ENCODE peak calls at places on chromosomes 6 and 20, in seven cellular contexts. One of them, this sample, is unnamed.

GRCh38 chr20:23178806-23179205 is 92.7 kb upstream of the CD93 start:
- DNase-seq in stimulated activated CD8-positive, alpha-beta memory T cell treated with anti-CD3 and anti-CD28 coated beads, Interleukin-4, amount 100 ng/mL, for 48 hours: no peak
- DNase-seq in ELF-1: peak; percentile 17
- DNase-seq in activated CD4-positive, alpha-beta T cell treated with anti-CD3 and anti-CD28 coated beads, Interleukin-2, amount 10 ng/mL, durations not matched to agents 7 days and 5 days: no peak
- DNase-seq in right lobe of liver: no peak
- DNase-seq in bronchial epithelial cell: no peak
- DNase-seq in pancreas: no peak
- DNase-seq in this sample: no peak

GRCh38 chr20:6231551-6231950 is 108.7 kb upstream of the FERMT1 start:
- DNase-seq in stimulated activated CD8-positive, alpha-beta memory T cell treated with anti-CD3 and anti-CD28 coated beads, Interleukin-4, amount 100 ng/mL, for 48 hours: no peak
- DNase-seq in ELF-1: no peak
- DNase-seq in activated CD4-positive, alpha-beta T cell treated with anti-CD3 and anti-CD28 coated beads, Interleukin-2, amount 10 ng/mL, durations not matched to agents 7 days and 5 days: no peak
- DNase-seq in right lobe of liver: no peak
- DNase-seq in bronchial epithelial cell: peak; percentile 57
- DNase-seq in pancreas: no peak
- DNase-seq in this sample: no peak

GRCh38 chr6:35970181-35970580 is 49.3 kb upstream of the SRPK1 start:
- DNase-seq in stimulated activated CD8-positive, alpha-beta memory T cell treated with anti-CD3 and anti-CD28 coated beads, Interleukin-4, amount 100 ng/mL, for 48 hours: no peak
- DNase-seq in ELF-1: no peak
- DNase-seq in activated CD4-positive, alpha-beta T cell treated with anti-CD3 and anti-CD28 coated beads, Interleukin-2, amount 10 ng/mL, durations not matched to agents 7 days and 5 days: no peak
- DNase-seq in right lobe of liver: no peak
- DNase-seq in bronchial epithelial cell: peak; percentile 81
- DNase-seq in pancreas: no peak
- DNase-seq in this sample: no peak

GRCh38 chr6:104956663-104957294 is at the start of gene LIN28B:
- DNase-seq in stimulated activated CD8-positive, alpha-beta memory T cell treated with anti-CD3 and anti-CD28 coated beads, Interleukin-4, amount 100 ng/mL, for 48 hours: no peak
- DNase-seq in ELF-1: peak; percentile 66
- DNase-seq in activated CD4-positive, alpha-beta T cell treated with anti-CD3 and anti-CD28 coated beads, Interleukin-2, amount 10 ng/mL, durations not matched to agents 7 days and 5 days: no peak
- DNase-seq in right lobe of liver: no peak
- DNase-seq in bronchial epithelial cell: no peak
- DNase-seq in pancreas: no peak
- DNase-seq in this sample: no peak

GRCh38 chr6:121297699-121298098 is 36.6 kb downstream of the TBC1D32 start:
- DNase-seq in stimulated activated CD8-positive, alpha-beta memory T cell treated with anti-CD3 and anti-CD28 coated beads, Interleukin-4, amount 100 ng/mL, for 48 hours: no peak
- DNase-seq in ELF-1: no peak
- DNase-seq in activated CD4-positive, alpha-beta T cell treated with anti-CD3 and anti-CD28 coated beads, Interleukin-2, amount 10 ng/mL, durations not matched to agents 7 days and 5 days: no peak
- DNase-seq in right lobe of liver: no peak
- DNase-seq in bronchial epithelial cell: no peak
- DNase-seq in pancreas: no peak
- DNase-seq in this sample: no peak

GRCh38 chr20:38164624-38165088 is 414 bp downstream of the TGM2 start:
- DNase-seq in stimulated activated CD8-positive, alpha-beta memory T cell treated with anti-CD3 and anti-CD28 coated beads, Interleukin-4, amount 100 ng/mL, for 48 hours: no peak
- DNase-seq in ELF-1: no peak
- DNase-seq in activated CD4-positive, alpha-beta T cell treated with anti-CD3 and anti-CD28 coated beads, Interleukin-2, amount 10 ng/mL, durations not matched to agents 7 days and 5 days: no peak
- DNase-seq in right lobe of liver: no peak
- DNase-seq in bronchial epithelial cell: no peak
- DNase-seq in pancreas: no peak
- DNase-seq in this sample: no peak

GRCh38 chr20:15812696-15813095 is 760.6 kb downstream of the KIF16B start:
- DNase-seq in stimulated activated CD8-positive, alpha-beta memory T cell treated with anti-CD3 and anti-CD28 coated beads, Interleukin-4, amount 100 ng/mL, for 48 hours: no peak
- DNase-seq in ELF-1: no peak
- DNase-seq in activated CD4-positive, alpha-beta T cell treated with anti-CD3 and anti-CD28 coated beads, Interleukin-2, amount 10 ng/mL, durations not matched to agents 7 days and 5 days: no peak
- DNase-seq in right lobe of liver: no peak
- DNase-seq in bronchial epithelial cell: peak; percentile 43
- DNase-seq in pancreas: no peak
- DNase-seq in this sample: no peak

GRCh38 chr6:4885534-4885933 is 109.3 kb downstream of the CDYL start:
- DNase-seq in stimulated activated CD8-positive, alpha-beta memory T cell treated with anti-CD3 and anti-CD28 coated beads, Interleukin-4, amount 100 ng/mL, for 48 hours: no peak
- DNase-seq in ELF-1: no peak
- DNase-seq in activated CD4-positive, alpha-beta T cell treated with anti-CD3 and anti-CD28 coated beads, Interleukin-2, amount 10 ng/mL, durations not matched to agents 7 days and 5 days: no peak
- DNase-seq in right lobe of liver: no peak
- DNase-seq in bronchial epithelial cell: no peak
- DNase-seq in pancreas: no peak
- DNase-seq in this sample: no peak

GRCh38 chr6:6439778-6440177 is 119.3 kb upstream of the F13A1 start:
- DNase-seq in stimulated activated CD8-positive, alpha-beta memory T cell treated with anti-CD3 and anti-CD28 coated beads, Interleukin-4, amount 100 ng/mL, for 48 hours: no peak
- DNase-seq in ELF-1: no peak
- DNase-seq in activated CD4-positive, alpha-beta T cell treated with anti-CD3 and anti-CD28 coated beads, Interleukin-2, amount 10 ng/mL, durations not matched to agents 7 days and 5 days: no peak
- DNase-seq in right lobe of liver: no peak
- DNase-seq in bronchial epithelial cell: no peak
- DNase-seq in pancreas: no peak
- DNase-seq in this sample: no peak

GRCh38 chr6:149200282-149200936 is 117.1 kb upstream of the TAB2 start:
- DNase-seq in stimulated activated CD8-positive, alpha-beta memory T cell treated with anti-CD3 and anti-CD28 coated beads, Interleukin-4, amount 100 ng/mL, for 48 hours: no peak
- DNase-seq in ELF-1: no peak
- DNase-seq in activated CD4-positive, alpha-beta T cell treated with anti-CD3 and anti-CD28 coated beads, Interleukin-2, amount 10 ng/mL, durations not matched to agents 7 days and 5 days: no peak
- DNase-seq in right lobe of liver: no peak
- DNase-seq in bronchial epithelial cell: no peak
- DNase-seq in pancreas: no peak
- DNase-seq in this sample: no peak

GRCh38 chr20:23565503-23566056 is 2.7 kb downstream of the CST9L start:
- DNase-seq in stimulated activated CD8-positive, alpha-beta memory T cell treated with anti-CD3 and anti-CD28 coated beads, Interleukin-4, amount 100 ng/mL, for 48 hours: no peak
- DNase-seq in ELF-1: no peak
- DNase-seq in activated CD4-positive, alpha-beta T cell treated with anti-CD3 and anti-CD28 coated beads, Interleukin-2, amount 10 ng/mL, durations not matched to agents 7 days and 5 days: no peak
- DNase-seq in right lobe of liver: no peak
- DNase-seq in bronchial epithelial cell: no peak
- DNase-seq in pancreas: no peak
- DNase-seq in this sample: no peak

GRCh38 chr6:53336070-53336469 is 12.7 kb downstream of the ELOVL5 start:
- DNase-seq in stimulated activated CD8-positive, alpha-beta memory T cell treated with anti-CD3 and anti-CD28 coated beads, Interleukin-4, amount 100 ng/mL, for 48 hours: no peak
- DNase-seq in ELF-1: no peak
- DNase-seq in activated CD4-positive, alpha-beta T cell treated with anti-CD3 and anti-CD28 coated beads, Interleukin-2, amount 10 ng/mL, durations not matched to agents 7 days and 5 days: no peak
- DNase-seq in right lobe of liver: no peak
- DNase-seq in bronchial epithelial cell: no peak
- DNase-seq in pancreas: no peak
- DNase-seq in this sample: no peak

GRCh38 chr6:2531426-2532208 is 219.1 kb downstream of the MYLK4 start:
- DNase-seq in stimulated activated CD8-positive, alpha-beta memory T cell treated with anti-CD3 and anti-CD28 coated beads, Interleukin-4, amount 100 ng/mL, for 48 hours: no peak
- DNase-seq in ELF-1: no peak
- DNase-seq in activated CD4-positive, alpha-beta T cell treated with anti-CD3 and anti-CD28 coated beads, Interleukin-2, amount 10 ng/mL, durations not matched to agents 7 days and 5 days: no peak
- DNase-seq in right lobe of liver: no peak
- DNase-seq in bronchial epithelial cell: peak; percentile 96
- DNase-seq in pancreas: no peak
- DNase-seq in this sample: no peak

GRCh38 chr20:46221271-46221670 is 87.0 kb downstream of the CDH22 start:
- DNase-seq in stimulated activated CD8-positive, alpha-beta memory T cell treated with anti-CD3 and anti-CD28 coated beads, Interleukin-4, amount 100 ng/mL, for 48 hours: no peak
- DNase-seq in ELF-1: no peak
- DNase-seq in activated CD4-positive, alpha-beta T cell treated with anti-CD3 and anti-CD28 coated beads, Interleukin-2, amount 10 ng/mL, durations not matched to agents 7 days and 5 days: no peak
- DNase-seq in right lobe of liver: no peak
- DNase-seq in bronchial epithelial cell: no peak
- DNase-seq in pancreas: no peak
- DNase-seq in this sample: no peak

GRCh38 chr6:88166901-88167624 is 916 bp upstream of the CNR1 start:
- DNase-seq in stimulated activated CD8-positive, alpha-beta memory T cell treated with anti-CD3 and anti-CD28 coated beads, Interleukin-4, amount 100 ng/mL, for 48 hours: peak; percentile 27
- DNase-seq in ELF-1: peak; percentile 38
- DNase-seq in activated CD4-positive, alpha-beta T cell treated with anti-CD3 and anti-CD28 coated beads, Interleukin-2, amount 10 ng/mL, durations not matched to agents 7 days and 5 days: no peak
- DNase-seq in right lobe of liver: no peak
- DNase-seq in bronchial epithelial cell: no peak
- DNase-seq in pancreas: no peak
- DNase-seq in this sample: no peak

GRCh38 chr6:152270301-152270925 is 366.7 kb downstream of the SYNE1 start:
- DNase-seq in stimulated activated CD8-positive, alpha-beta memory T cell treated with anti-CD3 and anti-CD28 coated beads, Interleukin-4, amount 100 ng/mL, for 48 hours: no peak
- DNase-seq in ELF-1: peak; percentile 18
- DNase-seq in activated CD4-positive, alpha-beta T cell treated with anti-CD3 and anti-CD28 coated beads, Interleukin-2, amount 10 ng/mL, durations not matched to agents 7 days and 5 days: no peak
- DNase-seq in right lobe of liver: no peak
- DNase-seq in bronchial epithelial cell: peak; percentile 76
- DNase-seq in pancreas: no peak
- DNase-seq in this sample: no peak

GRCh38 chr6:117206951-117207687 is 58.2 kb upstream of the VGLL2 start:
- DNase-seq in stimulated activated CD8-positive, alpha-beta memory T cell treated with anti-CD3 and anti-CD28 coated beads, Interleukin-4, amount 100 ng/mL, for 48 hours: no peak
- DNase-seq in ELF-1: peak; percentile 50
- DNase-seq in activated CD4-positive, alpha-beta T cell treated with anti-CD3 and anti-CD28 coated beads, Interleukin-2, amount 10 ng/mL, durations not matched to agents 7 days and 5 days: no peak
- DNase-seq in right lobe of liver: no peak
- DNase-seq in bronchial epithelial cell: peak; percentile 29
- DNase-seq in pancreas: no peak
- DNase-seq in this sample: no peak

GRCh38 chr6:129212081-129212480 is 329.1 kb downstream of the LAMA2 start:
- DNase-seq in stimulated activated CD8-positive, alpha-beta memory T cell treated with anti-CD3 and anti-CD28 coated beads, Interleukin-4, amount 100 ng/mL, for 48 hours: no peak
- DNase-seq in ELF-1: no peak
- DNase-seq in activated CD4-positive, alpha-beta T cell treated with anti-CD3 and anti-CD28 coated beads, Interleukin-2, amount 10 ng/mL, durations not matched to agents 7 days and 5 days: no peak
- DNase-seq in right lobe of liver: no peak
- DNase-seq in bronchial epithelial cell: no peak
- DNase-seq in pancreas: no peak
- DNase-seq in this sample: no peak

GRCh38 chr20:642398-643174 is 10.4 kb downstream of the SRXN1 start:
- DNase-seq in stimulated activated CD8-positive, alpha-beta memory T cell treated with anti-CD3 and anti-CD28 coated beads, Interleukin-4, amount 100 ng/mL, for 48 hours: no peak
- DNase-seq in ELF-1: no peak
- DNase-seq in activated CD4-positive, alpha-beta T cell treated with anti-CD3 and anti-CD28 coated beads, Interleukin-2, amount 10 ng/mL, durations not matched to agents 7 days and 5 days: no peak
- DNase-seq in right lobe of liver: no peak
- DNase-seq in bronchial epithelial cell: no peak
- DNase-seq in pancreas: no peak
- DNase-seq in this sample: peak; percentile 47

GRCh38 chr20:57957397-57958049 is 247.7 kb upstream of the PMEPA1 start:
- DNase-seq in stimulated activated CD8-positive, alpha-beta memory T cell treated with anti-CD3 and anti-CD28 coated beads, Interleukin-4, amount 100 ng/mL, for 48 hours: no peak
- DNase-seq in ELF-1: no peak
- DNase-seq in activated CD4-positive, alpha-beta T cell treated with anti-CD3 and anti-CD28 coated beads, Interleukin-2, amount 10 ng/mL, durations not matched to agents 7 days and 5 days: no peak
- DNase-seq in right lobe of liver: no peak
- DNase-seq in bronchial epithelial cell: no peak
- DNase-seq in pancreas: no peak
- DNase-seq in this sample: no peak

GRCh38 chr6:82978362-82978945 is 87.2 kb downstream of the UBE3D start:
- DNase-seq in stimulated activated CD8-positive, alpha-beta memory T cell treated with anti-CD3 and anti-CD28 coated beads, Interleukin-4, amount 100 ng/mL, for 48 hours: no peak
- DNase-seq in ELF-1: no peak
- DNase-seq in activated CD4-positive, alpha-beta T cell treated with anti-CD3 and anti-CD28 coated beads, Interleukin-2, amount 10 ng/mL, durations not matched to agents 7 days and 5 days: no peak
- DNase-seq in right lobe of liver: no peak
- DNase-seq in bronchial epithelial cell: no peak
- DNase-seq in pancreas: no peak
- DNase-seq in this sample: no peak

GRCh38 chr6:15936503-15936902 is 192.4 kb upstream of the MYLIP start:
- DNase-seq in stimulated activated CD8-positive, alpha-beta memory T cell treated with anti-CD3 and anti-CD28 coated beads, Interleukin-4, amount 100 ng/mL, for 48 hours: no peak
- DNase-seq in ELF-1: no peak
- DNase-seq in activated CD4-positive, alpha-beta T cell treated with anti-CD3 and anti-CD28 coated beads, Interleukin-2, amount 10 ng/mL, durations not matched to agents 7 days and 5 days: no peak
- DNase-seq in right lobe of liver: no peak
- DNase-seq in bronchial epithelial cell: no peak
- DNase-seq in pancreas: no peak
- DNase-seq in this sample: no peak

GRCh38 chr6:43970913-43971775 is 156.1 kb downstream of the MRPL14 start:
- DNase-seq in stimulated activated CD8-positive, alpha-beta memory T cell treated with anti-CD3 and anti-CD28 coated beads, Interleukin-4, amount 100 ng/mL, for 48 hours: peak; percentile 18
- DNase-seq in ELF-1: no peak
- DNase-seq in activated CD4-positive, alpha-beta T cell treated with anti-CD3 and anti-CD28 coated beads, Interleukin-2, amount 10 ng/mL, durations not matched to agents 7 days and 5 days: no peak
- DNase-seq in right lobe of liver: peak; percentile 85
- DNase-seq in bronchial epithelial cell: peak; percentile 71
- DNase-seq in pancreas: peak; percentile 73
- DNase-seq in this sample: no peak

GRCh38 chr6:148491638-148492210 is 149.1 kb downstream of the SASH1 start:
- DNase-seq in stimulated activated CD8-positive, alpha-beta memory T cell treated with anti-CD3 and anti-CD28 coated beads, Interleukin-4, amount 100 ng/mL, for 48 hours: no peak
- DNase-seq in ELF-1: no peak
- DNase-seq in activated CD4-positive, alpha-beta T cell treated with anti-CD3 and anti-CD28 coated beads, Interleukin-2, amount 10 ng/mL, durations not matched to agents 7 days and 5 days: no peak
- DNase-seq in right lobe of liver: no peak
- DNase-seq in bronchial epithelial cell: no peak
- DNase-seq in pancreas: no peak
- DNase-seq in this sample: no peak

GRCh38 chr20:58102744-58103516 is 125.5 kb downstream of the ANKRD60 start:
- DNase-seq in stimulated activated CD8-positive, alpha-beta memory T cell treated with anti-CD3 and anti-CD28 coated beads, Interleukin-4, amount 100 ng/mL, for 48 hours: peak; percentile 66
- DNase-seq in ELF-1: no peak
- DNase-seq in activated CD4-positive, alpha-beta T cell treated with anti-CD3 and anti-CD28 coated beads, Interleukin-2, amount 10 ng/mL, durations not matched to agents 7 days and 5 days: no peak
- DNase-seq in right lobe of liver: no peak
- DNase-seq in bronchial epithelial cell: peak; percentile 61
- DNase-seq in pancreas: no peak
- DNase-seq in this sample: no peak

GRCh38 chr6:141594874-141595273 is 537.9 kb upstream of the GJE1 start:
- DNase-seq in stimulated activated CD8-positive, alpha-beta memory T cell treated with anti-CD3 and anti-CD28 coated beads, Interleukin-4, amount 100 ng/mL, for 48 hours: no peak
- DNase-seq in ELF-1: no peak
- DNase-seq in activated CD4-positive, alpha-beta T cell treated with anti-CD3 and anti-CD28 coated beads, Interleukin-2, amount 10 ng/mL, durations not matched to agents 7 days and 5 days: no peak
- DNase-seq in right lobe of liver: no peak
- DNase-seq in bronchial epithelial cell: no peak
- DNase-seq in pancreas: no peak
- DNase-seq in this sample: no peak

GRCh38 chr6:136921521-136921935 is 573 bp upstream of the SLC35D3 start:
- DNase-seq in stimulated activated CD8-positive, alpha-beta memory T cell treated with anti-CD3 and anti-CD28 coated beads, Interleukin-4, amount 100 ng/mL, for 48 hours: no peak
- DNase-seq in ELF-1: peak; percentile 29
- DNase-seq in activated CD4-positive, alpha-beta T cell treated with anti-CD3 and anti-CD28 coated beads, Interleukin-2, amount 10 ng/mL, durations not matched to agents 7 days and 5 days: no peak
- DNase-seq in right lobe of liver: no peak
- DNase-seq in bronchial epithelial cell: no peak
- DNase-seq in pancreas: no peak
- DNase-seq in this sample: no peak

GRCh38 chr6:122806290-122806689 is 17.2 kb downstream of the SMPDL3A start:
- DNase-seq in stimulated activated CD8-positive, alpha-beta memory T cell treated with anti-CD3 and anti-CD28 coated beads, Interleukin-4, amount 100 ng/mL, for 48 hours: no peak
- DNase-seq in ELF-1: no peak
- DNase-seq in activated CD4-positive, alpha-beta T cell treated with anti-CD3 and anti-CD28 coated beads, Interleukin-2, amount 10 ng/mL, durations not matched to agents 7 days and 5 days: no peak
- DNase-seq in right lobe of liver: no peak
- DNase-seq in bronchial epithelial cell: no peak
- DNase-seq in pancreas: no peak
- DNase-seq in this sample: no peak

GRCh38 chr20:62598761-62599194 is 43.5 kb upstream of the SLCO4A1 start:
- DNase-seq in stimulated activated CD8-positive, alpha-beta memory T cell treated with anti-CD3 and anti-CD28 coated beads, Interleukin-4, amount 100 ng/mL, for 48 hours: no peak
- DNase-seq in ELF-1: no peak
- DNase-seq in activated CD4-positive, alpha-beta T cell treated with anti-CD3 and anti-CD28 coated beads, Interleukin-2, amount 10 ng/mL, durations not matched to agents 7 days and 5 days: no peak
- DNase-seq in right lobe of liver: no peak
- DNase-seq in bronchial epithelial cell: no peak
- DNase-seq in pancreas: no peak
- DNase-seq in this sample: no peak

GRCh38 chr20:37841389-37841788 is 61.5 kb upstream of the VSTM2L start:
- DNase-seq in stimulated activated CD8-positive, alpha-beta memory T cell treated with anti-CD3 and anti-CD28 coated beads, Interleukin-4, amount 100 ng/mL, for 48 hours: no peak
- DNase-seq in ELF-1: no peak
- DNase-seq in activated CD4-positive, alpha-beta T cell treated with anti-CD3 and anti-CD28 coated beads, Interleukin-2, amount 10 ng/mL, durations not matched to agents 7 days and 5 days: no peak
- DNase-seq in right lobe of liver: no peak
- DNase-seq in bronchial epithelial cell: no peak
- DNase-seq in pancreas: no peak
- DNase-seq in this sample: no peak

This sample was measured in D721Med.